ENCODE peak calls at places on chromosomes 7 and 10, in ten cellular contexts. One of them, this sample, is unnamed.

GRCh38 chr7:1593091-1593866 is 23.4 kb upstream of the PSMG3 start:
- DNase-seq in SK-N-SH: peak; percentile 78
- DNase-seq in suprapubic skin: no peak
- DNase-seq in HL-60: no peak
- DNase-seq in prostate gland: no peak
- DNase-seq in Panc1: no peak
- DNase-seq in stomach: no peak
- DNase-seq in H1: no peak
- DNase-seq in sigmoid colon: no peak
- DNase-seq in spleen: no peak
- DNase-seq in this sample: no peak

GRCh38 chr10:34766256-34766580 is 48.9 kb downstream of the PARD3 start:
- DNase-seq in stomach: no peak
- DNase-seq in prostate gland: no peak
- DNase-seq in HL-60: no peak
- DNase-seq in sigmoid colon: no peak
- DNase-seq in Panc1: no peak
- DNase-seq in suprapubic skin: no peak
- DNase-seq in SK-N-SH: peak; percentile 36
- DNase-seq in H1: no peak
- DNase-seq in spleen: no peak
- DNase-seq in this sample: no peak

GRCh38 chr7:97138830-97139229 is 21.3 kb downstream of the SDHAF3 start:
- DNase-seq in spleen: no peak
- DNase-seq in suprapubic skin: no peak
- DNase-seq in Panc1: no peak
- DNase-seq in stomach: no peak
- DNase-seq in sigmoid colon: no peak
- DNase-seq in SK-N-SH: no peak
- DNase-seq in H1: no peak
- DNase-seq in prostate gland: no peak
- DNase-seq in HL-60: no peak
- DNase-seq in this sample: no peak

GRCh38 chr10:115727114-115727513 is 545.9 kb downstream of the GFRA1 start:
- DNase-seq in SK-N-SH: peak; percentile 39
- DNase-seq in Panc1: no peak
- DNase-seq in spleen: no peak
- DNase-seq in stomach: no peak
- DNase-seq in suprapubic skin: no peak
- DNase-seq in H1: no peak
- DNase-seq in prostate gland: no peak
- DNase-seq in HL-60: no peak
- DNase-seq in sigmoid colon: no peak
- DNase-seq in this sample: no peak

GRCh38 chr7:70523626-70524351 is 608.2 kb upstream of the GALNT17 start:
- DNase-seq in spleen: no peak
- DNase-seq in Panc1: no peak
- DNase-seq in HL-60: no peak
- DNase-seq in prostate gland: no peak
- DNase-seq in sigmoid colon: no peak
- DNase-seq in SK-N-SH: no peak
- DNase-seq in suprapubic skin: no peak
- DNase-seq in H1: no peak
- DNase-seq in stomach: no peak
- DNase-seq in this sample: no peak

GRCh38 chr7:139568813-139569490 is 45.5 kb downstream of the CLEC2L start:
- DNase-seq in prostate gland: no peak
- DNase-seq in suprapubic skin: no peak
- DNase-seq in SK-N-SH: no peak
- DNase-seq in H1: no peak
- DNase-seq in spleen: peak; percentile 67
- DNase-seq in HL-60: no peak
- DNase-seq in stomach: no peak
- DNase-seq in Panc1: no peak
- DNase-seq in sigmoid colon: no peak
- DNase-seq in this sample: no peak

GRCh38 chr10:104330168-104331117 is 7.8 kb downstream of the ITPRIP start:
- DNase-seq in prostate gland: no peak
- DNase-seq in suprapubic skin: peak; percentile 83
- DNase-seq in spleen: peak; percentile 41
- DNase-seq in SK-N-SH: no peak
- DNase-seq in Panc1: no peak
- DNase-seq in stomach: no peak
- DNase-seq in HL-60: no peak
- DNase-seq in H1: no peak
- DNase-seq in sigmoid colon: peak; percentile 94
- DNase-seq in this sample: peak; percentile 67

GRCh38 chr10:94002156-94002555 is 8.4 kb downstream of the PLCE1 start:
- DNase-seq in HL-60: no peak
- DNase-seq in sigmoid colon: no peak
- DNase-seq in SK-N-SH: no peak
- DNase-seq in prostate gland: no peak
- DNase-seq in suprapubic skin: no peak
- DNase-seq in H1: no peak
- DNase-seq in Panc1: no peak
- DNase-seq in spleen: no peak
- DNase-seq in stomach: no peak
- DNase-seq in this sample: no peak

GRCh38 chr10:59595584-59595983 is 114.1 kb downstream of the SLC16A9 start:
- DNase-seq in suprapubic skin: no peak
- DNase-seq in Panc1: no peak
- DNase-seq in sigmoid colon: no peak
- DNase-seq in H1: no peak
- DNase-seq in spleen: no peak
- DNase-seq in SK-N-SH: peak; percentile 16
- DNase-seq in HL-60: no peak
- DNase-seq in prostate gland: no peak
- DNase-seq in stomach: no peak
- DNase-seq in this sample: no peak

GRCh38 chr10:62381385-62382102 is 7.4 kb downstream of the ZNF365 start:
- DNase-seq in HL-60: no peak
- DNase-seq in suprapubic skin: no peak
- DNase-seq in sigmoid colon: no peak
- DNase-seq in Panc1: no peak
- DNase-seq in stomach: no peak
- DNase-seq in H1: no peak
- DNase-seq in spleen: no peak
- DNase-seq in prostate gland: no peak
- DNase-seq in SK-N-SH: no peak
- DNase-seq in this sample: no peak

GRCh38 chr10:112958275-112958995 is 8.4 kb downstream of the TCF7L2 start:
- DNase-seq in prostate gland: no peak
- DNase-seq in H1: no peak
- DNase-seq in spleen: no peak
- DNase-seq in suprapubic skin: no peak
- DNase-seq in sigmoid colon: no peak
- DNase-seq in SK-N-SH: no peak
- DNase-seq in stomach: no peak
- DNase-seq in Panc1: no peak
- DNase-seq in HL-60: no peak
- DNase-seq in this sample: no peak
- TF ChIP-seq POLR2AphosphoS5 in prostate gland: no peak
- TF ChIP-seq POLR2AphosphoS5 in H1: no peak
- TF ChIP-seq POLR2AphosphoS5 in spleen: no peak
- TF ChIP-seq POLR2AphosphoS5 in suprapubic skin: no peak
- TF ChIP-seq POLR2AphosphoS5 in sigmoid colon: no peak
- TF ChIP-seq POLR2AphosphoS5 in SK-N-SH: peak; percentile 90
- TF ChIP-seq POLR2AphosphoS5 in stomach: no peak
- TF ChIP-seq POLR2AphosphoS5 in Panc1: peak; percentile 30
- TF ChIP-seq POLR2AphosphoS5 in HL-60: no peak
- TF ChIP-seq POLR2AphosphoS5 in this sample: no peak

GRCh38 chr7:134189559-134189958 is 62.4 kb downstream of the LRGUK start:
- DNase-seq in H1: no peak
- DNase-seq in stomach: no peak
- DNase-seq in HL-60: no peak
- DNase-seq in SK-N-SH: no peak
- DNase-seq in Panc1: no peak
- DNase-seq in suprapubic skin: no peak
- DNase-seq in prostate gland: no peak
- DNase-seq in sigmoid colon: no peak
- DNase-seq in spleen: no peak
- DNase-seq in this sample: no peak
- TF ChIP-seq POLR2AphosphoS5 in H1: no peak
- TF ChIP-seq POLR2AphosphoS5 in stomach: no peak
- TF ChIP-seq POLR2AphosphoS5 in HL-60: no peak
- TF ChIP-seq POLR2AphosphoS5 in SK-N-SH: no peak
- TF ChIP-seq POLR2AphosphoS5 in Panc1: no peak
- TF ChIP-seq POLR2AphosphoS5 in suprapubic skin: no peak
- TF ChIP-seq POLR2AphosphoS5 in prostate gland: no peak
- TF ChIP-seq POLR2AphosphoS5 in sigmoid colon: no peak
- TF ChIP-seq POLR2AphosphoS5 in spleen: no peak
- TF ChIP-seq POLR2AphosphoS5 in this sample: no peak

GRCh38 chr10:125129076-125129458 is 31.3 kb downstream of the CTBP2 start:
- DNase-seq in Panc1: no peak
- DNase-seq in prostate gland: no peak
- DNase-seq in sigmoid colon: no peak
- DNase-seq in SK-N-SH: no peak
- DNase-seq in spleen: no peak
- DNase-seq in suprapubic skin: no peak
- DNase-seq in H1: no peak
- DNase-seq in stomach: no peak
- DNase-seq in HL-60: no peak
- DNase-seq in this sample: no peak

GRCh38 chr10:125128397-125129075 is 31.8 kb downstream of the CTBP2 start:
- DNase-seq in HL-60: no peak
- DNase-seq in prostate gland: no peak
- DNase-seq in H1: no peak
- DNase-seq in spleen: peak; percentile 30
- DNase-seq in stomach: no peak
- DNase-seq in sigmoid colon: no peak
- DNase-seq in suprapubic skin: no peak
- DNase-seq in SK-N-SH: no peak
- DNase-seq in Panc1: no peak
- DNase-seq in this sample: no peak

GRCh38 chr10:125132331-125132730 is 28.0 kb downstream of the CTBP2 start:
- DNase-seq in H1: no peak
- DNase-seq in sigmoid colon: no peak
- DNase-seq in suprapubic skin: no peak
- DNase-seq in SK-N-SH: no peak
- DNase-seq in spleen: peak; percentile 28
- DNase-seq in prostate gland: no peak
- DNase-seq in Panc1: no peak
- DNase-seq in stomach: no peak
- DNase-seq in HL-60: no peak
- DNase-seq in this sample: no peak

GRCh38 chr10:125130886-125131285 is 29.5 kb downstream of the CTBP2 start:
- DNase-seq in spleen: peak; percentile 42
- DNase-seq in suprapubic skin: no peak
- DNase-seq in sigmoid colon: no peak
- DNase-seq in stomach: no peak
- DNase-seq in SK-N-SH: no peak
- DNase-seq in Panc1: no peak
- DNase-seq in HL-60: no peak
- DNase-seq in prostate gland: no peak
- DNase-seq in H1: no peak
- DNase-seq in this sample: no peak

DNA sequence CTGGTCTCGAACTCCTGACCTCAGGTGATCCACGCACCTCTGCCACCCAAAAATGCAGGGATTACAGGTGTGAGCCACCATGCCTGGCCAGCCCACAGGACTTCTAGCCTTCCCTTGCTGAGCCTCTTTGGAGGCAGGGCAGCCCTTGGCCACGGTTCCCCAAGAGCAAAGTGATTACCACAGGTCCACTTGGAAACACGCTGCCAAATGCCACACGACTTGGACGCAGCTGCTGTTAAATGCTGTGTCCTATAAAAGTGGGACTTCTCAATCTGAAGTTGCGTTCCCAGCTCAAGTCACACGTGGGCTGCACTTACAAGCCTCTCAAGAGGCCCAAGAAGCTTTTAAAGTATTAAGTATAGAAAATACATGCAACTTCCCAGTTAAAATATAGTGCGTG is 30.1 kb downstream of the CTBP2 start:
- DNase-seq in spleen: peak; percentile 41
- DNase-seq in SK-N-SH: no peak
- DNase-seq in stomach: no peak
- DNase-seq in suprapubic skin: no peak
- DNase-seq in Panc1: no peak
- DNase-seq in sigmoid colon: no peak
- DNase-seq in HL-60: no peak
- DNase-seq in H1: no peak
- DNase-seq in prostate gland: no peak
- DNase-seq in this sample: no peak
- TF ChIP-seq POLR2AphosphoS5 in spleen: no peak
- TF ChIP-seq POLR2AphosphoS5 in SK-N-SH: no peak
- TF ChIP-seq POLR2AphosphoS5 in stomach: no peak
- TF ChIP-seq POLR2AphosphoS5 in suprapubic skin: no peak
- TF ChIP-seq POLR2AphosphoS5 in Panc1: no peak
- TF ChIP-seq POLR2AphosphoS5 in sigmoid colon: no peak
- TF ChIP-seq POLR2AphosphoS5 in HL-60: no peak
- TF ChIP-seq POLR2AphosphoS5 in H1: no peak
- TF ChIP-seq POLR2AphosphoS5 in prostate gland: no peak
- TF ChIP-seq POLR2AphosphoS5 in this sample: no peak

GRCh38 chr7:36875794-36876193 is 151.5 kb upstream of the AOAH start:
- DNase-seq in sigmoid colon: no peak
- DNase-seq in SK-N-SH: no peak
- DNase-seq in prostate gland: no peak
- DNase-seq in H1: no peak
- DNase-seq in Panc1: no peak
- DNase-seq in spleen: no peak
- DNase-seq in HL-60: no peak
- DNase-seq in stomach: no peak
- DNase-seq in suprapubic skin: no peak
- DNase-seq in this sample: no peak

GRCh38 chr7:36879021-36879420 is 154.7 kb upstream of the AOAH start:
- DNase-seq in H1: no peak
- DNase-seq in stomach: no peak
- DNase-seq in SK-N-SH: no peak
- DNase-seq in sigmoid colon: no peak
- DNase-seq in HL-60: no peak
- DNase-seq in suprapubic skin: no peak
- DNase-seq in spleen: no peak
- DNase-seq in prostate gland: no peak
- DNase-seq in Panc1: no peak
- DNase-seq in this sample: no peak

GRCh38 chr7:36881206-36881605 is 156.9 kb upstream of the AOAH start:
- DNase-seq in stomach: no peak
- DNase-seq in suprapubic skin: no peak
- DNase-seq in HL-60: no peak
- DNase-seq in sigmoid colon: no peak
- DNase-seq in SK-N-SH: no peak
- DNase-seq in H1: no peak
- DNase-seq in prostate gland: no peak
- DNase-seq in spleen: no peak
- DNase-seq in Panc1: no peak
- DNase-seq in this sample: no peak

GRCh38 chr7:36878288-36878687 is 154.0 kb upstream of the AOAH start:
- DNase-seq in HL-60: no peak
- DNase-seq in stomach: no peak
- DNase-seq in spleen: no peak
- DNase-seq in suprapubic skin: no peak
- DNase-seq in SK-N-SH: no peak
- DNase-seq in Panc1: no peak
- DNase-seq in prostate gland: no peak
- DNase-seq in H1: no peak
- DNase-seq in sigmoid colon: no peak
- DNase-seq in this sample: no peak

DNA sequence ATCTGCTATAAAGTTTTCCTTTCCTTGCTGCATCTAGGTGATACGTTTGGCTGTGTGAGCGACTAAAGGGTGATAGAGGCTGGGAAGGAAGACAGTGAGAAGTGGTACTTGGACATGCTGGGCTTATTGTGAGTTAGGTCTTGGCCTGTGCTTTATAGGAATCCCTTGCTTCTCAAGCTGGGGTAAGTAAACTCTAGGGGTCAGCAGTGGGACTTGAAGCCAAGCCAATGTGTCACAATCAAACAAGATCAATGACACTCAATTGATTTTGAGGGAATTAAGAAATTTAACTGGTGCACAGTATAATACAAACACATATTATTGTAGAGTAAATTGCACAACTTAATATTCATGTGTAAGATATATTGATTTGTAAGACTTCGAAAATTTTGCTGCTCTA is 155.8 kb upstream of the AOAH start:
- DNase-seq in prostate gland: no peak
- DNase-seq in HL-60: no peak
- DNase-seq in stomach: no peak
- DNase-seq in H1: no peak
- DNase-seq in spleen: no peak
- DNase-seq in SK-N-SH: no peak
- DNase-seq in Panc1: no peak
- DNase-seq in sigmoid colon: no peak
- DNase-seq in suprapubic skin: no peak
- DNase-seq in this sample: no peak
- TF ChIP-seq POLR2AphosphoS5 in prostate gland: no peak
- TF ChIP-seq POLR2AphosphoS5 in HL-60: no peak
- TF ChIP-seq POLR2AphosphoS5 in stomach: no peak
- TF ChIP-seq POLR2AphosphoS5 in H1: no peak
- TF ChIP-seq POLR2AphosphoS5 in spleen: no peak
- TF ChIP-seq POLR2AphosphoS5 in SK-N-SH: no peak
- TF ChIP-seq POLR2AphosphoS5 in Panc1: no peak
- TF ChIP-seq POLR2AphosphoS5 in sigmoid colon: no peak
- TF ChIP-seq POLR2AphosphoS5 in suprapubic skin: no peak
- TF ChIP-seq POLR2AphosphoS5 in this sample: no peak

This sample was measured in breast epithelium.